ENCODE peak calls at places on chromosomes 3 and 15, in nine cellular contexts. One of them, this sample, is unnamed. For H3K27me3, the result is how much of the 10 kb centered on the place peaks cover.

GRCh38 chr3:147387550-147388394 is 18.6 kb downstream of the ZIC4 start:
- DNase-seq in CD8-positive, alpha-beta T cell: no peak
- DNase-seq in GM23248: no peak
- DNase-seq in neural progenitor cell: peak
- DNase-seq in hepatocyte: no peak
- DNase-seq in dorsolateral prefrontal cortex: no peak
- DNase-seq in sigmoid colon: no peak
- DNase-seq in brain microvascular endothelial cell: no peak
- DNase-seq in K562: no peak
- DNase-seq in this sample: no peak

GRCh38 chr15:56817266-56817665 is 84.0 kb upstream of the ZNF280D start:
- DNase-seq in CD8-positive, alpha-beta T cell: no peak
- DNase-seq in GM23248: peak
- DNase-seq in neural progenitor cell: peak
- DNase-seq in hepatocyte: no peak
- DNase-seq in dorsolateral prefrontal cortex: no peak
- DNase-seq in sigmoid colon: no peak
- DNase-seq in brain microvascular endothelial cell: peak
- DNase-seq in K562: no peak
- DNase-seq in this sample: no peak

GRCh38 chr3:149971403-149972075 is 844 bp upstream of the PFN2 start:
- DNase-seq in CD8-positive, alpha-beta T cell: peak
- DNase-seq in GM23248: peak
- DNase-seq in neural progenitor cell: no peak
- DNase-seq in hepatocyte: no peak
- DNase-seq in dorsolateral prefrontal cortex: peak
- DNase-seq in sigmoid colon: peak
- DNase-seq in brain microvascular endothelial cell: peak
- DNase-seq in K562: peak
- DNase-seq in this sample: peak

GRCh38 chr15:71336671-71337070 is 221.4 kb downstream of the THSD4 start:
- DNase-seq in CD8-positive, alpha-beta T cell: no peak
- DNase-seq in GM23248: no peak
- DNase-seq in neural progenitor cell: no peak
- DNase-seq in hepatocyte: no peak
- DNase-seq in dorsolateral prefrontal cortex: no peak
- DNase-seq in sigmoid colon: no peak
- DNase-seq in brain microvascular endothelial cell: no peak
- DNase-seq in K562: no peak
- DNase-seq in this sample: no peak

GRCh38 chr3:187227658-187228258 is 30.5 kb downstream of the RTP1 start:
- DNase-seq in CD8-positive, alpha-beta T cell: no peak
- DNase-seq in GM23248: peak
- DNase-seq in neural progenitor cell: no peak
- DNase-seq in hepatocyte: no peak
- DNase-seq in dorsolateral prefrontal cortex: no peak
- DNase-seq in sigmoid colon: no peak
- DNase-seq in brain microvascular endothelial cell: peak
- DNase-seq in K562: no peak
- DNase-seq in this sample: no peak

GRCh38 chr15:86398986-86399677 is 319.5 kb downstream of the AGBL1 start:
- DNase-seq in CD8-positive, alpha-beta T cell: no peak
- DNase-seq in GM23248: no peak
- DNase-seq in neural progenitor cell: no peak
- DNase-seq in hepatocyte: no peak
- DNase-seq in dorsolateral prefrontal cortex: no peak
- DNase-seq in sigmoid colon: peak
- DNase-seq in brain microvascular endothelial cell: no peak
- DNase-seq in K562: no peak
- DNase-seq in this sample: no peak

GRCh38 chr3:50336452-50337174 is 4.0 kb downstream of the RASSF1 start:
- DNase-seq in CD8-positive, alpha-beta T cell: no peak
- DNase-seq in GM23248: peak
- DNase-seq in neural progenitor cell: peak
- DNase-seq in hepatocyte: no peak
- DNase-seq in dorsolateral prefrontal cortex: no peak
- DNase-seq in sigmoid colon: no peak
- DNase-seq in brain microvascular endothelial cell: no peak
- DNase-seq in K562: no peak
- DNase-seq in this sample: no peak

GRCh38 chr15:90907838-90908507 is 4.9 kb downstream of the MAN2A2 start:
- DNase-seq in CD8-positive, alpha-beta T cell: no peak
- DNase-seq in GM23248: no peak
- DNase-seq in neural progenitor cell: no peak
- DNase-seq in hepatocyte: no peak
- DNase-seq in dorsolateral prefrontal cortex: no peak
- DNase-seq in sigmoid colon: no peak
- DNase-seq in brain microvascular endothelial cell: no peak
- DNase-seq in K562: no peak
- DNase-seq in this sample: no peak

GRCh38 chr15:91521996-91522395 is 331.5 kb upstream of the SLCO3A1 start:
- DNase-seq in CD8-positive, alpha-beta T cell: no peak
- DNase-seq in GM23248: peak
- DNase-seq in neural progenitor cell: no peak
- DNase-seq in hepatocyte: no peak
- DNase-seq in dorsolateral prefrontal cortex: no peak
- DNase-seq in sigmoid colon: no peak
- DNase-seq in brain microvascular endothelial cell: no peak
- DNase-seq in K562: no peak
- DNase-seq in this sample: no peak

GRCh38 chr15:75065851-75066509 is 42.6 kb downstream of the PPCDC start:
- DNase-seq in CD8-positive, alpha-beta T cell: no peak
- DNase-seq in GM23248: no peak
- DNase-seq in neural progenitor cell: no peak
- DNase-seq in hepatocyte: no peak
- DNase-seq in dorsolateral prefrontal cortex: no peak
- DNase-seq in sigmoid colon: no peak
- DNase-seq in brain microvascular endothelial cell: peak
- DNase-seq in K562: peak
- DNase-seq in this sample: no peak

GRCh38 chr15:34652726-34653033 is 69.2 kb upstream of the GOLGA8B start:
- DNase-seq in CD8-positive, alpha-beta T cell: no peak
- DNase-seq in GM23248: no peak
- DNase-seq in neural progenitor cell: no peak
- DNase-seq in hepatocyte: no peak
- DNase-seq in dorsolateral prefrontal cortex: no peak
- DNase-seq in sigmoid colon: no peak
- DNase-seq in brain microvascular endothelial cell: no peak
- DNase-seq in K562: peak
- DNase-seq in this sample: no peak

GRCh38 chr15:26866298-26867198 is at the start of gene GABRA5:
- DNase-seq in CD8-positive, alpha-beta T cell: no peak
- DNase-seq in GM23248: peak
- DNase-seq in neural progenitor cell: peak
- DNase-seq in hepatocyte: peak
- DNase-seq in dorsolateral prefrontal cortex: peak
- DNase-seq in sigmoid colon: no peak
- DNase-seq in brain microvascular endothelial cell: peak
- DNase-seq in K562: no peak
- DNase-seq in this sample: no peak

GRCh38 chr3:109480014-109480413 is 142.7 kb upstream of the DPPA4 start:
- DNase-seq in CD8-positive, alpha-beta T cell: no peak
- DNase-seq in GM23248: no peak
- DNase-seq in neural progenitor cell: peak
- DNase-seq in hepatocyte: no peak
- DNase-seq in dorsolateral prefrontal cortex: no peak
- DNase-seq in sigmoid colon: no peak
- DNase-seq in brain microvascular endothelial cell: no peak
- DNase-seq in K562: no peak
- DNase-seq in this sample: no peak

GRCh38 chr3:131402391-131403039 is 20.9 kb downstream of the NUDT16 start:
- DNase-seq in CD8-positive, alpha-beta T cell: no peak
- DNase-seq in GM23248: peak
- DNase-seq in neural progenitor cell: no peak
- DNase-seq in hepatocyte: no peak
- DNase-seq in dorsolateral prefrontal cortex: no peak
- DNase-seq in sigmoid colon: no peak
- DNase-seq in brain microvascular endothelial cell: no peak
- DNase-seq in K562: no peak
- DNase-seq in this sample: no peak

GRCh38 chr15:32641517-32642059 is at the start of gene SCG5:
- DNase-seq in CD8-positive, alpha-beta T cell: no peak
- DNase-seq in GM23248: no peak
- DNase-seq in neural progenitor cell: peak
- DNase-seq in hepatocyte: peak
- DNase-seq in dorsolateral prefrontal cortex: peak
- DNase-seq in sigmoid colon: no peak
- DNase-seq in brain microvascular endothelial cell: peak
- DNase-seq in K562: peak
- DNase-seq in this sample: peak

GRCh38 chr15:59993950-59994401 is 10.1 kb upstream of the FOXB1 start:
- DNase-seq in CD8-positive, alpha-beta T cell: no peak
- DNase-seq in GM23248: no peak
- DNase-seq in neural progenitor cell: peak
- DNase-seq in hepatocyte: no peak
- DNase-seq in dorsolateral prefrontal cortex: no peak
- DNase-seq in sigmoid colon: no peak
- DNase-seq in brain microvascular endothelial cell: no peak
- DNase-seq in K562: peak
- DNase-seq in this sample: no peak

GRCh38 chr3:190514163-190515153 is 573 bp downstream of the IL1RAP start:
- DNase-seq in CD8-positive, alpha-beta T cell: peak
- DNase-seq in GM23248: peak
- DNase-seq in neural progenitor cell: peak
- DNase-seq in hepatocyte: peak
- DNase-seq in dorsolateral prefrontal cortex: peak
- DNase-seq in sigmoid colon: peak
- DNase-seq in brain microvascular endothelial cell: peak
- DNase-seq in K562: no peak
- DNase-seq in this sample: peak
- H3K27me3 ChIP-seq in CD8-positive, alpha-beta T cell: under half
- H3K27me3 ChIP-seq in GM23248: under half
- H3K27me3 ChIP-seq in neural progenitor cell: half or more
- H3K27me3 ChIP-seq in hepatocyte: under half
- H3K27me3 ChIP-seq in dorsolateral prefrontal cortex: under half
- H3K27me3 ChIP-seq in sigmoid colon: under half
- H3K27me3 ChIP-seq in brain microvascular endothelial cell: under half
- H3K27me3 ChIP-seq in K562: under half
- H3K27me3 ChIP-seq in this sample: under half

GRCh38 chr15:77856718-77857346 is 220.7 kb downstream of the TBC1D2B start:
- DNase-seq in CD8-positive, alpha-beta T cell: no peak
- DNase-seq in GM23248: no peak
- DNase-seq in neural progenitor cell: no peak
- DNase-seq in hepatocyte: no peak
- DNase-seq in dorsolateral prefrontal cortex: no peak
- DNase-seq in sigmoid colon: peak
- DNase-seq in brain microvascular endothelial cell: no peak
- DNase-seq in K562: no peak
- DNase-seq in this sample: no peak
- H3K27me3 ChIP-seq in CD8-positive, alpha-beta T cell: under half
- H3K27me3 ChIP-seq in GM23248: half or more
- H3K27me3 ChIP-seq in neural progenitor cell: under half
- H3K27me3 ChIP-seq in hepatocyte: under half
- H3K27me3 ChIP-seq in dorsolateral prefrontal cortex: under half
- H3K27me3 ChIP-seq in sigmoid colon: under half
- H3K27me3 ChIP-seq in brain microvascular endothelial cell: under half
- H3K27me3 ChIP-seq in K562: under half
- H3K27me3 ChIP-seq in this sample: under half

DNA sequence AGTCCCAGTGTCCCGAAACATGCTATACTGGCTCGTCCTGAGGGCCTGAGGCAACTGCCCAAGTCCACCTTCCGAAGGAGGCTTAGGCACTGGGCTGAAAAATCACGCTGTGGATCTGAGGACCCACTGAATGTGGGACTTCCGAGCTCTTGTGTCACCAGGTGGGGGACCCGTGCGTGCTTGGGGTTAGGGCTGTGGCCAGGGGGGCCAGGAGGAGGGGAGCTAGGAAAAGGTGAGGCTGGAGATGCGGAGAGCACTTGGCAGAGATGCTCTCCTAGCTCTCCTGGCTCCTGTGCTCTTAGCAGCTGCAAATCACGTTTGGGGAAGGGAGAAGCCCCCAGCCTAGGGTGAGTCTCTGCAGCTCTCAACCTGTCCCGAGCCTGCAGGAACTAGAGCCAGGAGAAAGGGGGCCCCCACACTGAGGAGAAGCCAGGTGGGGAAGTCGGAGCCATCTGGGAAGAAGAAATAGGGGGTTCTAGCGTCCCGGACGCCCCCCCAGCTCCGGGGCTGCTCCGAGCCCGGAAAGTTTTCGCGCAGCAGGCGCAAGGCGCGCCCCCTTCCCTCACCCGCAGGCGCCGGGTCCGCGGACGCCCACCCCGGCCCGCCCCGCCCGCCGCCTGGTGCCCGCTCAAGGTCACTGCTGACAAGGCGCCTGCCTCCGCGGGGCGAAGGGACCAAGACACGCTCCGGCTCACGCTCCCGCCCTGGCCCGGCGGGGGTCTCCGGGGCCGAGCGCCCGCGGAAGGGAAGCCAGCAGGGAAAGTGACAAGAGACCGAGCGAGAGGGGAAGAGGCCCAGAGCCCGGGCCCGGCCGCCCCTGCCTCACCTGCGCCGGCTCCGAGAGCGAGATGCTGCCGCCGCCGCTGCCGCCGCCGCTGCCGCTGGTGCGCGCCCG is 108.7 kb upstream of the SLC6A11 start:
- DNase-seq in CD8-positive, alpha-beta T cell: no peak
- DNase-seq in GM23248: no peak
- DNase-seq in neural progenitor cell: peak
- DNase-seq in hepatocyte: no peak
- DNase-seq in dorsolateral prefrontal cortex: no peak
- DNase-seq in sigmoid colon: no peak
- DNase-seq in brain microvascular endothelial cell: no peak
- DNase-seq in K562: no peak
- DNase-seq in this sample: no peak
- H3K27me3 ChIP-seq in CD8-positive, alpha-beta T cell: under half
- H3K27me3 ChIP-seq in GM23248: under half
- H3K27me3 ChIP-seq in neural progenitor cell: half or more
- H3K27me3 ChIP-seq in hepatocyte: half or more
- H3K27me3 ChIP-seq in dorsolateral prefrontal cortex: under half
- H3K27me3 ChIP-seq in sigmoid colon: half or more
- H3K27me3 ChIP-seq in brain microvascular endothelial cell: under half
- H3K27me3 ChIP-seq in K562: under half
- H3K27me3 ChIP-seq in this sample: under half

GRCh38 chr3:192445768-192446644 is 281.3 kb downstream of the FGF12 start:
- DNase-seq in CD8-positive, alpha-beta T cell: no peak
- DNase-seq in GM23248: peak
- DNase-seq in neural progenitor cell: peak
- DNase-seq in hepatocyte: no peak
- DNase-seq in dorsolateral prefrontal cortex: peak
- DNase-seq in sigmoid colon: no peak
- DNase-seq in brain microvascular endothelial cell: no peak
- DNase-seq in K562: no peak
- DNase-seq in this sample: no peak

GRCh38 chr3:192444096-192444790 is 283.1 kb downstream of the FGF12 start:
- DNase-seq in CD8-positive, alpha-beta T cell: no peak
- DNase-seq in GM23248: peak
- DNase-seq in neural progenitor cell: peak
- DNase-seq in hepatocyte: peak
- DNase-seq in dorsolateral prefrontal cortex: peak
- DNase-seq in sigmoid colon: peak
- DNase-seq in brain microvascular endothelial cell: peak
- DNase-seq in K562: peak
- DNase-seq in this sample: peak

GRCh38 chr3:192449036-192449435 is 278.3 kb downstream of the FGF12 start:
- DNase-seq in CD8-positive, alpha-beta T cell: no peak
- DNase-seq in GM23248: peak
- DNase-seq in neural progenitor cell: no peak
- DNase-seq in hepatocyte: no peak
- DNase-seq in dorsolateral prefrontal cortex: no peak
- DNase-seq in sigmoid colon: no peak
- DNase-seq in brain microvascular endothelial cell: no peak
- DNase-seq in K562: no peak
- DNase-seq in this sample: no peak

DNA sequence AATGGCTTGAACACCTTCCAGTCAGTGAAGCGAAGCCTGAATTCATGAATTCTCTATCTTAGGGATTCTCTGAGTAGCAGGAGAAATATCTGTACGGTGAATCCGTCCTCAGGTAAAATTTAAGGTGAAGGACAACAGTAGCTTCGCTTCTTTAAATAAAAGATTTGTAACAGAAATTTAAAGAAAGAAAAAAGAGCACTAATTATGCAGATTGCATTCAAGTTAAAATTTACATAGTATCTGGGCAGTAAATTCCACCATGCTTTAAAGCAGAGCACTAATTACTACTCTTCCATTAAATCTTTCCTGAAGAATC is 282.6 kb downstream of the FGF12 start:
- DNase-seq in CD8-positive, alpha-beta T cell: no peak
- DNase-seq in GM23248: no peak
- DNase-seq in neural progenitor cell: no peak
- DNase-seq in hepatocyte: no peak
- DNase-seq in dorsolateral prefrontal cortex: no peak
- DNase-seq in sigmoid colon: no peak
- DNase-seq in brain microvascular endothelial cell: no peak
- DNase-seq in K562: no peak
- DNase-seq in this sample: no peak
- H3K27me3 ChIP-seq in CD8-positive, alpha-beta T cell: under half
- H3K27me3 ChIP-seq in GM23248: under half
- H3K27me3 ChIP-seq in neural progenitor cell: under half
- H3K27me3 ChIP-seq in hepatocyte: under half
- H3K27me3 ChIP-seq in dorsolateral prefrontal cortex: under half
- H3K27me3 ChIP-seq in sigmoid colon: under half
- H3K27me3 ChIP-seq in brain microvascular endothelial cell: under half
- H3K27me3 ChIP-seq in K562: under half
- H3K27me3 ChIP-seq in this sample: under half